ENCODE peak calls at places on chromosomes 13 and 19, in ten cellular contexts. C is lower lobe of right lung; A is sigmoid colon; N is cardiac muscle cell; O is lung; R is neural progenitor cell; K is CD8-positive, alpha-beta memory T cell; E is stomach; F is upper lobe of right lung; H is DND-41. Q is an unnamed sample.

GRCh38 chr19:44686896-44687295 is 12.1 kb upstream of the CEACAM16 start:
- DNase-seq in C (no peak), A (no peak), N (no peak), O (no peak), R (no peak), K (no peak), E (no peak), F (no peak), H (no peak), Q (no peak)

GRCh38 chr19:39112338-39112890 is 13.2 kb upstream of the PAK4 start:
- DNase-seq in C (peak; percentile 45), A (no peak), N (no peak), O (no peak), R (no peak), K (no peak), E (no peak), F (no peak), H (no peak), Q (no peak)

GRCh38 chr19:41352609-41353465 is 885 bp downstream of the TGFB1 start:
- DNase-seq in C (peak; percentile 81), A (peak; percentile 83), N (peak; percentile 65), O (peak; percentile 65), R (peak; percentile 81), K (peak; percentile 72), E (peak; percentile 66), F (peak; percentile 88), H (peak; percentile 80), Q (peak; percentile 72)

GRCh38 chr13:40348096-40348679 is 318.3 kb downstream of the FOXO1 start:
- DNase-seq in C (no peak), A (no peak), N (no peak), O (no peak), R (no peak), K (no peak), E (no peak), F (no peak), H (no peak), Q (no peak)

GRCh38 chr19:3945838-3946237 is 13.0 kb downstream of the NMRK2 start:
- DNase-seq in C (no peak), A (no peak), N (no peak), O (no peak), R (no peak), K (no peak), E (no peak), F (no peak), H (no peak), Q (no peak)

GRCh38 chr13:59340151-59340550 is 823.6 kb downstream of the DIAPH3 start:
- DNase-seq in C (no peak), A (no peak), N (no peak), O (no peak), R (no peak), K (no peak), E (no peak), F (no peak), H (no peak), Q (no peak)

GRCh38 chr13:110419391-110419791 is 112.3 kb downstream of the COL4A2 start:
- DNase-seq in C (no peak), A (no peak), N (no peak), O (no peak), R (no peak), K (no peak), E (no peak), F (no peak), H (no peak), Q (no peak)

GRCh38 chr19:38891791-38892190 is 7.6 kb downstream of the SIRT2 start:
- DNase-seq in C (no peak), A (no peak), N (no peak), O (no peak), R (no peak), K (no peak), E (no peak), F (no peak), H (no peak), Q (no peak)

GRCh38 chr13:37076818-37077217 is 17.3 kb upstream of the SUPT20H start:
- DNase-seq in C (no peak), A (no peak), N (no peak), O (no peak), R (no peak), K (no peak), E (no peak), F (no peak), H (no peak), Q (no peak)

GRCh38 chr19:1471514-1472107 is 7.4 kb downstream of the C19orf25 start:
- DNase-seq in C (peak; percentile 38), A (no peak), N (no peak), O (no peak), R (peak; percentile 49), K (no peak), E (no peak), F (no peak), H (peak; percentile 43), Q (peak; percentile 39)

GRCh38 chr19:1473056-1473400 is 6.0 kb downstream of the C19orf25 start:
- DNase-seq in C (no peak), A (no peak), N (no peak), O (no peak), R (no peak), K (no peak), E (no peak), F (no peak), H (no peak), Q (no peak)

GRCh38 chr19:1470864-1471513 is 8.0 kb downstream of the C19orf25 start:
- DNase-seq in C (no peak), A (no peak), N (peak; percentile 44), O (no peak), R (peak; percentile 92), K (peak; percentile 12), E (no peak), F (no peak), H (no peak), Q (peak; percentile 39)

GRCh38 chr19:1473424-1473851 is 5.6 kb downstream of the C19orf25 start:
- DNase-seq in C (no peak), A (no peak), N (no peak), O (no peak), R (no peak), K (no peak), E (no peak), F (no peak), H (no peak), Q (no peak)

GRCh38 chr19:1472227-1473055 is 6.6 kb downstream of the C19orf25 start:
- DNase-seq in C (peak; percentile 46), A (no peak), N (no peak), O (no peak), R (no peak), K (no peak), E (no peak), F (no peak), H (no peak), Q (no peak)
- H3K4me1 ChIP-seq in C (peaks cover 48% of the 10 kb centered on the region), A (peaks cover 46% of the 10 kb centered on the region), N (peaks cover 12% of the 10 kb centered on the region), O (peaks cover 2% of the 10 kb centered on the region), R (peaks cover 34% of the 10 kb centered on the region), K (peaks cover 24% of the 10 kb centered on the region), E (peaks cover 74% of the 10 kb centered on the region), F (peaks cover 33% of the 10 kb centered on the region), H (peaks cover 33% of the 10 kb centered on the region), Q (peaks cover 40% of the 10 kb centered on the region)

DNA sequence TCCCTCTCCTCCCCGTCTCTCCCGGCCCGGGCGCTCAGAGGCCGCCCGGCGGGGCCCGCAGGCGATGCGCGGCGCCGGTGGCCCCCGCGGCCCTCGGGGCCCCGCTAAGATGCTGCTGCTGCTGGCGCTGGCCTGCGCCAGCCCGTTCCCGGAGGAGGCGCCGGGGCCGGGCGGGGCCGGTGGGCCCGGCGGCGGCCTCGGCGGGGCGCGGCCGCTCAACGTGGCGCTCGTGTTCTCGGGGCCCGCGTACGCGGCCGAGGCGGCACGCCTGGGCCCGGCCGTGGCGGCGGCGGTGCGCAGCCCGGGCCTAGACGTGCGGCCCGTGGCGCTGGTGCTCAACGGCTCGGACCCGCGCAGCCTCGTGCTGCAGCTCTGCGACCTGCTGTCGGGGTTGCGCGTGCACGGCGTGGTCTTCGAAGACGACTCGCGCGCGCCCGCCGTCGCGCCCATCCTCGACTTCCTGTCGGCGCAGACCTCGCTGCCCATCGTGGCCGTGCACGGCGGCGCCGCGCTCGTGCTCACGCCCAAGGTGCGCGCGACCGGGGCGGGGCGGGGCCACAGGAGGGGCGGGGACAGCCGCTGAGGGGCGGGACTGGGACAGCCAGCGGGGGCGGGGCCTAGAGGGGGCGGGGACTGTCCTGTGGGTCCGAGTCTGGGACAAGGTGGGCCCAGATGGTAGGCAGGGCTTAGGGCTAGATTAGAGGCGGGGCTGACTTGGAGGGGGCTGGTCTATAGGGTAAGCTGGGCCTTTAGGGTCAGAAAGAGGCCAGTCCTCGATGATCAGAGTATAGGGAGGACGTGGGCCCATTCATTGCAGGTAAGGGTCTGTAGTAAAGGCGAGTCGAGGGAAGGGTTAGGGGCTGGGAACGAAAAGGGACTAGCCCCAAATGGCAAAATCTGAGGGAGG is 5.1 kb downstream of the GRIN2D start:
- DNase-seq in C (peak; percentile 93), A (peak; percentile 76), N (peak; percentile 77), O (peak; percentile 77), R (peak; percentile 96), K (peak; percentile 78), E (peak; percentile 78), F (peak; percentile 91), H (no peak), Q (peak; percentile 85)
- H3K27ac ChIP-seq in C (no peak overlapping the region), A (no peak overlapping the region), N (no peak overlapping the region), O (no peak overlapping the region), R (no peak overlapping the region), K (peak overlapping the region; percentile 57), E (peak overlapping the region; percentile 65), F (no peak overlapping the region), H (no peak overlapping the region), Q (no peak overlapping the region)

DNA sequence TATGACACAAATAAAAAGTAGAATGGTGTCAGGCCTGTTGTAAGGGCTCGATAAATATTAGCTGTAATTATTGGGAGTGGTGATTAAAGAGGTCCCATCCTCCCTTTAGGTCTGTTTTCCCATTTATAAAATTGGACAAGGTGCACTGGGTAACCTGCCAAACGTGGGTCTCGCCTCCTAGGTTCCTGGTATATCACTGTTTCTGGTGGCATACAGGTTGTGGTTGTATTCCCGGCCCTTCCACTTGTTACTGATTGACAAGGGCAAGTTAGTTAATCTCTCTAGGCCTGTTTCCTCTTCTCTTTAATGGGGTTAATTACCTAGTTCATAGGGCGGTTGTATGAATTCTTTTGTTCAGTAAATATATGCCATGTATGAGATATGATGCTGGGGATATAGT is 1.5 kb downstream of the PPP2R1A start:
- DNase-seq in C (no peak), A (no peak), N (no peak), O (no peak), R (no peak), K (no peak), E (no peak), F (no peak), H (no peak), Q (no peak)
- H3K4me3 ChIP-seq in C (peak overlapping the region; percentile 87), A (peak overlapping the region; percentile 80), N (peak overlapping the region; percentile 53), O (peak overlapping the region; percentile 79), R (peak overlapping the region; percentile 84), K (peak overlapping the region; percentile 92), E (peak overlapping the region; percentile 91), F (peak overlapping the region; percentile 82), H (peak overlapping the region; percentile 91), Q (peak overlapping the region; percentile 85)

GRCh38 chr19:2275588-2276428 is 6.2 kb downstream of the PEAK3 start:
- DNase-seq in C (no peak), A (no peak), N (no peak), O (peak; percentile 28), R (no peak), K (no peak), E (peak; percentile 63), F (no peak), H (no peak), Q (no peak)
- H3K4me1 ChIP-seq in C (peaks cover 52% of the 10 kb centered on the region), A (peaks cover 55% of the 10 kb centered on the region), N (peaks cover 6% of the 10 kb centered on the region), O (peaks cover 3% of the 10 kb centered on the region), R (peaks cover 17% of the 10 kb centered on the region), K (peaks cover 36% of the 10 kb centered on the region), E (peaks cover 60% of the 10 kb centered on the region), F (peaks cover 42% of the 10 kb centered on the region), H (peaks cover 36% of the 10 kb centered on the region), Q (peaks cover 38% of the 10 kb centered on the region)